ENCODE peak calls at places on chromosome 18, in eight cellular contexts. G is stimulated activated CD4-positive, alpha-beta T cell treated with anti-CD3 and anti-CD28 coated beads, Interleukin-1b, Interleukin-23, amount 100 ng/mL, for 48 hours; C is NCI-H2081; N is CD4-positive, alpha-beta T cell; M is H9; R is NCI-H748 treated with DMSO at 0.1 percent for 48 hours; I is activated CD4-positive, alpha-beta T cell treated with anti-CD3 and anti-CD28 coated beads for 24 hours; U is T-helper 17 cell. P is an unnamed sample.

GRCh38 chr18:57466307-57466706 is 31.1 kb downstream of the ONECUT2 start:
- DNase-seq in G (no peak), M (no peak), R (no peak), N (no peak), I (no peak), C (no peak), U (no peak), P (no peak)

GRCh38 chr18:24913507-24914147 is 438.3 kb downstream of the ZNF521 start:
- DNase-seq in G (no peak), U (no peak), N (no peak), M (no peak), R (no peak), I (no peak), C (no peak), P (no peak)

GRCh38 chr18:51185075-51185474 is 12.4 kb downstream of the MEX3C start:
- DNase-seq in R (no peak), C (no peak), M (no peak), G (no peak), N (no peak), U (no peak), I (no peak), P (no peak)

GRCh38 chr18:44654555-44654954 is 26.1 kb upstream of the SETBP1 start:
- DNase-seq in R (no peak), N (no peak), G (no peak), M (no peak), U (no peak), C (no peak), I (no peak), P (no peak)

GRCh38 chr18:50986360-50987087 is 18.7 kb downstream of the ELAC1 start:
- DNase-seq in I (no peak), C (no peak), U (no peak), N (no peak), G (no peak), R (no peak), M (no peak), P (no peak)

GRCh38 chr18:12843420-12844346 is 40.4 kb downstream of the PTPN2 start:
- DNase-seq in R (no peak), U (no peak), G (no peak), N (no peak), M (no peak), I (no peak), C (no peak), P (no peak)

GRCh38 chr18:14747513-14748474 is at the start of gene ANKRD30B:
- DNase-seq in N (no peak), G (no peak), I (no peak), C (no peak), U (no peak), R (no peak), M (peak; percentile 15), P (no peak)

GRCh38 chr18:57190026-57190425 is 43.1 kb downstream of the BOD1L2 start:
- DNase-seq in U (no peak), C (no peak), G (no peak), N (no peak), R (no peak), I (no peak), M (no peak), P (no peak)

GRCh38 chr18:50143295-50143694 is 51.7 kb downstream of the MYO5B start:
- DNase-seq in G (no peak), M (no peak), I (no peak), U (no peak), R (no peak), C (no peak), N (no peak), P (no peak)

GRCh38 chr18:31275722-31276463 is 42.1 kb upstream of the DSG1 start:
- DNase-seq in N (no peak), M (no peak), I (no peak), R (no peak), G (no peak), U (no peak), C (no peak), P (no peak)

GRCh38 chr18:58353581-58353980 is 275.3 kb downstream of the ALPK2 start:
- DNase-seq in U (no peak), G (no peak), R (no peak), M (no peak), C (no peak), N (no peak), I (no peak), P (no peak)

GRCh38 chr18:21181763-21182162 is 60.3 kb upstream of the GREB1L start:
- DNase-seq in U (no peak), R (no peak), G (no peak), I (no peak), M (no peak), C (no peak), N (no peak), P (no peak)

GRCh38 chr18:59846814-59847490 is 52.8 kb upstream of the PMAIP1 start:
- DNase-seq in G (peak; percentile 64), N (no peak), U (no peak), R (no peak), I (peak; percentile 38), M (peak; percentile 47), C (no peak), P (no peak)

GRCh38 chr18:10274327-10274726 is 180.1 kb upstream of the APCDD1 start:
- DNase-seq in G (no peak), C (no peak), R (no peak), I (no peak), U (no peak), N (no peak), M (no peak), P (no peak)

GRCh38 chr18:55479656-55480420 is 108.2 kb downstream of the TCF4 start:
- DNase-seq in M (no peak), N (no peak), R (no peak), C (no peak), U (no peak), I (no peak), G (no peak), P (no peak)

GRCh38 chr18:37435996-37436395 is 129.6 kb downstream of the CELF4 start:
- DNase-seq in U (no peak), G (no peak), R (no peak), I (no peak), N (no peak), C (no peak), M (no peak), P (no peak)

GRCh38 chr18:47817017-47817911 is 113.2 kb downstream of the SMAD2 start:
- DNase-seq in M (no peak), G (no peak), U (no peak), N (no peak), R (no peak), I (no peak), C (no peak), P (no peak)

GRCh38 chr18:37107748-37108522 is 279.0 kb downstream of the KIAA1328 start:
- DNase-seq in U (no peak), N (no peak), M (no peak), C (peak; percentile 6), G (no peak), R (peak; percentile 72), I (no peak), P (no peak)

GRCh38 chr18:59516356-59517155 is 157.5 kb upstream of the LMAN1 start:
- DNase-seq in I (no peak), C (no peak), G (no peak), U (no peak), R (peak; percentile 26), N (no peak), M (no peak), P (no peak)

GRCh38 chr18:12554796-12555388 is 103.0 kb downstream of the SPIRE1 start:
- DNase-seq in M (no peak), U (no peak), N (no peak), G (no peak), I (no peak), C (no peak), R (no peak), P (no peak)

GRCh38 chr18:76710646-76711520 is 111.5 kb upstream of the ZNF236 start:
- DNase-seq in R (no peak), M (no peak), G (no peak), U (no peak), C (no peak), I (no peak), N (no peak), P (no peak)